ENCODE peak calls at places on chromosomes 11 and 22, in six cellular contexts. M is T-helper 9 cell; Z is MM.1S; C is GM20000; Y is activated naive CD4-positive, alpha-beta T cell; A is activated T-helper 9 cell treated with anti-CD3 and anti-CD28 coated beads, Interleukin-2, amount 50 U/mL, for 16 hours. L is an unnamed sample.

GRCh38 chr11:368414-369335 is 624 bp upstream of the B4GALNT4 start:
- DNase-seq in M (no peak), Z (no peak), C (no peak), Y (no peak), A (no peak), L (no peak)

GRCh38 chr11:132099692-132100091 is 729.3 kb downstream of the NTM start:
- DNase-seq in M (no peak), Z (peak), C (peak), Y (no peak), A (no peak), L (no peak)

GRCh38 chr11:69892986-69893555 is 73.9 kb upstream of the FGF3 start:
- DNase-seq in M (no peak), Z (no peak), C (no peak), Y (no peak), A (no peak), L (no peak)

GRCh38 chr11:118592616-118593367 is 14.6 kb upstream of the PHLDB1 start:
- DNase-seq in M (no peak), Z (no peak), C (no peak), Y (no peak), A (no peak), L (no peak)

GRCh38 chr11:118552341-118552740 is 13.4 kb downstream of the IFT46 start:
- DNase-seq in M (no peak), Z (no peak), C (no peak), Y (no peak), A (no peak), L (no peak)

GRCh38 chr11:11349870-11350325 is 3.2 kb downstream of the CSNK2A3 start:
- DNase-seq in M (no peak), Z (no peak), C (no peak), Y (no peak), A (no peak), L (no peak)

GRCh38 chr11:120180571-120181445 is 30.0 kb upstream of the OAF start:
- DNase-seq in M (no peak), Z (no peak), C (no peak), Y (no peak), A (no peak), L (peak)

GRCh38 chr11:38365274-38365673 is 1767.2 kb upstream of the RAG2 start:
- DNase-seq in M (no peak), Z (no peak), C (no peak), Y (no peak), A (no peak), L (no peak)

GRCh38 chr11:99148352-99148751 is 127.6 kb downstream of the CNTN5 start:
- DNase-seq in M (no peak), Z (peak), C (no peak), Y (no peak), A (no peak), L (no peak)

GRCh38 chr11:7604331-7604973 is 68.8 kb downstream of the CYB5R2 start:
- DNase-seq in M (no peak), Z (no peak), C (no peak), Y (no peak), A (no peak), L (no peak)

GRCh38 chr11:70306586-70307033 is 36.1 kb downstream of the PPFIA1 start:
- DNase-seq in M (no peak), Z (no peak), C (no peak), Y (no peak), A (no peak), L (no peak)

GRCh38 chr22:25759825-25760231 is 17.8 kb downstream of the MYO18B start:
- DNase-seq in M (no peak), Z (no peak), C (no peak), Y (no peak), A (no peak), L (no peak)

GRCh38 chr22:32723632-32724031 is 77.9 kb upstream of the TIMP3 start:
- DNase-seq in M (peak), Z (peak), C (peak), Y (no peak), A (no peak), L (peak)

GRCh38 chr11:83278351-83278750 is 7.8 kb downstream of the CCDC90B start:
- DNase-seq in M (no peak), Z (no peak), C (no peak), Y (no peak), A (no peak), L (no peak)

GRCh38 chr11:61683961-61684869 is 4.0 kb downstream of the DAGLA start:
- DNase-seq in M (no peak), Z (no peak), C (no peak), Y (no peak), A (peak), L (no peak)

GRCh38 chr22:31947296-31947695 is 3.0 kb downstream of the YWHAH start:
- DNase-seq in M (no peak), Z (peak), C (peak), Y (no peak), A (no peak), L (no peak)

GRCh38 chr11:94845622-94846021 is 77.5 kb downstream of the AMOTL1 start:
- DNase-seq in M (no peak), Z (no peak), C (no peak), Y (no peak), A (no peak), L (no peak)

GRCh38 chr22:36659762-36660509 is 43.6 kb downstream of the CACNG2 start:
- DNase-seq in M (no peak), Z (no peak), C (peak), Y (no peak), A (no peak), L (peak)

GRCh38 chr22:23789121-23789520 is 2.4 kb downstream of the SMARCB1 start:
- DNase-seq in M (no peak), Z (no peak), C (peak), Y (no peak), A (no peak), L (no peak)

GRCh38 chr11:116917632-116918031 is 80.2 kb upstream of the APOA1 start:
- DNase-seq in M (no peak), Z (no peak), C (no peak), Y (no peak), A (no peak), L (no peak)